ENCODE peak calls at places on chromosomes 16 and 17, in eight cellular contexts. One of them, this sample, is unnamed.

GRCh38 chr17:37608369-37609169 is 649 bp downstream of the SYNRG start:
- DNase-seq in NCI-H1436: peak
- DNase-seq in Peyer's patch: no peak
- DNase-seq in stimulated activated CD8-positive, alpha-beta memory T cell treated with anti-CD3 and anti-CD28 coated beads, Interleukin-2, amount 100 ng/mL, for 1 hour: no peak
- DNase-seq in AG09309: no peak
- DNase-seq in T47D: peak
- DNase-seq in keratinocyte: no peak
- DNase-seq in nephron progenitor cell: no peak
- DNase-seq in this sample: peak

GRCh38 chr16:79707867-79708266 is 107.3 kb upstream of the MAF start:
- DNase-seq in Peyer's patch: peak
- DNase-seq in T47D: no peak
- DNase-seq in keratinocyte: no peak
- DNase-seq in NCI-H1436: no peak
- DNase-seq in AG09309: no peak
- DNase-seq in nephron progenitor cell: no peak
- DNase-seq in stimulated activated CD8-positive, alpha-beta memory T cell treated with anti-CD3 and anti-CD28 coated beads, Interleukin-2, amount 100 ng/mL, for 1 hour: no peak
- DNase-seq in this sample: no peak

GRCh38 chr17:45333702-45334092 is 16.9 kb upstream of the MAP3K14 start:
- DNase-seq in T47D: no peak
- DNase-seq in AG09309: no peak
- DNase-seq in stimulated activated CD8-positive, alpha-beta memory T cell treated with anti-CD3 and anti-CD28 coated beads, Interleukin-2, amount 100 ng/mL, for 1 hour: no peak
- DNase-seq in Peyer's patch: no peak
- DNase-seq in keratinocyte: no peak
- DNase-seq in NCI-H1436: no peak
- DNase-seq in nephron progenitor cell: no peak
- DNase-seq in this sample: no peak

GRCh38 chr17:80260791-80261158 is at the start of gene RNF213:
- DNase-seq in keratinocyte: no peak
- DNase-seq in AG09309: no peak
- DNase-seq in nephron progenitor cell: peak
- DNase-seq in NCI-H1436: peak
- DNase-seq in Peyer's patch: peak
- DNase-seq in stimulated activated CD8-positive, alpha-beta memory T cell treated with anti-CD3 and anti-CD28 coated beads, Interleukin-2, amount 100 ng/mL, for 1 hour: peak
- DNase-seq in T47D: peak
- DNase-seq in this sample: peak

GRCh38 chr16:84043486-84044107 is 1.0 kb upstream of the SLC38A8 start:
- DNase-seq in stimulated activated CD8-positive, alpha-beta memory T cell treated with anti-CD3 and anti-CD28 coated beads, Interleukin-2, amount 100 ng/mL, for 1 hour: no peak
- DNase-seq in NCI-H1436: no peak
- DNase-seq in T47D: no peak
- DNase-seq in nephron progenitor cell: no peak
- DNase-seq in AG09309: no peak
- DNase-seq in Peyer's patch: no peak
- DNase-seq in keratinocyte: no peak
- DNase-seq in this sample: no peak

GRCh38 chr17:45688820-45689219 is 95.3 kb upstream of the CRHR1 start:
- DNase-seq in NCI-H1436: no peak
- DNase-seq in AG09309: no peak
- DNase-seq in nephron progenitor cell: no peak
- DNase-seq in stimulated activated CD8-positive, alpha-beta memory T cell treated with anti-CD3 and anti-CD28 coated beads, Interleukin-2, amount 100 ng/mL, for 1 hour: no peak
- DNase-seq in T47D: no peak
- DNase-seq in Peyer's patch: no peak
- DNase-seq in keratinocyte: no peak
- DNase-seq in this sample: no peak

GRCh38 chr16:11312718-11313492 is 31.8 kb upstream of the PRM1 start:
- DNase-seq in keratinocyte: no peak
- DNase-seq in Peyer's patch: peak
- DNase-seq in AG09309: peak
- DNase-seq in stimulated activated CD8-positive, alpha-beta memory T cell treated with anti-CD3 and anti-CD28 coated beads, Interleukin-2, amount 100 ng/mL, for 1 hour: no peak
- DNase-seq in nephron progenitor cell: no peak
- DNase-seq in T47D: peak
- DNase-seq in NCI-H1436: no peak
- DNase-seq in this sample: peak

GRCh38 chr17:20920813-20921199 is 122.0 kb downstream of the USP22 start:
- DNase-seq in T47D: no peak
- DNase-seq in stimulated activated CD8-positive, alpha-beta memory T cell treated with anti-CD3 and anti-CD28 coated beads, Interleukin-2, amount 100 ng/mL, for 1 hour: no peak
- DNase-seq in Peyer's patch: no peak
- DNase-seq in NCI-H1436: no peak
- DNase-seq in nephron progenitor cell: no peak
- DNase-seq in keratinocyte: no peak
- DNase-seq in AG09309: no peak
- DNase-seq in this sample: no peak

GRCh38 chr17:12996357-12996756 is 21.5 kb downstream of the ELAC2 start:
- DNase-seq in keratinocyte: no peak
- DNase-seq in stimulated activated CD8-positive, alpha-beta memory T cell treated with anti-CD3 and anti-CD28 coated beads, Interleukin-2, amount 100 ng/mL, for 1 hour: no peak
- DNase-seq in nephron progenitor cell: no peak
- DNase-seq in Peyer's patch: no peak
- DNase-seq in AG09309: no peak
- DNase-seq in T47D: no peak
- DNase-seq in NCI-H1436: no peak
- DNase-seq in this sample: no peak

GRCh38 chr17:44074911-44075285 is 4.4 kb downstream of the G6PC3 start:
- DNase-seq in Peyer's patch: no peak
- DNase-seq in nephron progenitor cell: no peak
- DNase-seq in keratinocyte: no peak
- DNase-seq in NCI-H1436: no peak
- DNase-seq in T47D: no peak
- DNase-seq in AG09309: no peak
- DNase-seq in stimulated activated CD8-positive, alpha-beta memory T cell treated with anti-CD3 and anti-CD28 coated beads, Interleukin-2, amount 100 ng/mL, for 1 hour: no peak
- DNase-seq in this sample: no peak

GRCh38 chr17:37759014-37759637 is 14.3 kb upstream of the HNF1B start:
- DNase-seq in stimulated activated CD8-positive, alpha-beta memory T cell treated with anti-CD3 and anti-CD28 coated beads, Interleukin-2, amount 100 ng/mL, for 1 hour: no peak
- DNase-seq in keratinocyte: no peak
- DNase-seq in Peyer's patch: no peak
- DNase-seq in nephron progenitor cell: peak
- DNase-seq in NCI-H1436: no peak
- DNase-seq in T47D: no peak
- DNase-seq in AG09309: no peak
- DNase-seq in this sample: no peak

GRCh38 chr17:21072623-21073278 is 29.9 kb upstream of the USP22 start:
- DNase-seq in T47D: no peak
- DNase-seq in Peyer's patch: no peak
- DNase-seq in nephron progenitor cell: no peak
- DNase-seq in NCI-H1436: no peak
- DNase-seq in stimulated activated CD8-positive, alpha-beta memory T cell treated with anti-CD3 and anti-CD28 coated beads, Interleukin-2, amount 100 ng/mL, for 1 hour: no peak
- DNase-seq in AG09309: no peak
- DNase-seq in keratinocyte: no peak
- DNase-seq in this sample: no peak

GRCh38 chr16:57469917-57470470 is 7.5 kb downstream of the POLR2C start:
- DNase-seq in nephron progenitor cell: no peak
- DNase-seq in Peyer's patch: no peak
- DNase-seq in T47D: no peak
- DNase-seq in stimulated activated CD8-positive, alpha-beta memory T cell treated with anti-CD3 and anti-CD28 coated beads, Interleukin-2, amount 100 ng/mL, for 1 hour: no peak
- DNase-seq in keratinocyte: no peak
- DNase-seq in AG09309: no peak
- DNase-seq in NCI-H1436: no peak
- DNase-seq in this sample: no peak

GRCh38 chr17:15456486-15456885 is 10.9 kb downstream of the CDRT4 start:
- DNase-seq in keratinocyte: no peak
- DNase-seq in stimulated activated CD8-positive, alpha-beta memory T cell treated with anti-CD3 and anti-CD28 coated beads, Interleukin-2, amount 100 ng/mL, for 1 hour: no peak
- DNase-seq in AG09309: no peak
- DNase-seq in nephron progenitor cell: no peak
- DNase-seq in T47D: no peak
- DNase-seq in Peyer's patch: no peak
- DNase-seq in NCI-H1436: no peak
- DNase-seq in this sample: no peak

GRCh38 chr17:31490019-31490383 is 98.5 kb downstream of the RAB11FIP4 start:
- DNase-seq in stimulated activated CD8-positive, alpha-beta memory T cell treated with anti-CD3 and anti-CD28 coated beads, Interleukin-2, amount 100 ng/mL, for 1 hour: no peak
- DNase-seq in NCI-H1436: no peak
- DNase-seq in T47D: no peak
- DNase-seq in AG09309: no peak
- DNase-seq in keratinocyte: no peak
- DNase-seq in nephron progenitor cell: no peak
- DNase-seq in Peyer's patch: no peak
- DNase-seq in this sample: no peak

GRCh38 chr17:78365561-78366108 is 5.8 kb upstream of the SOCS3 start:
- DNase-seq in NCI-H1436: no peak
- DNase-seq in keratinocyte: no peak
- DNase-seq in Peyer's patch: no peak
- DNase-seq in nephron progenitor cell: peak
- DNase-seq in AG09309: no peak
- DNase-seq in T47D: no peak
- DNase-seq in stimulated activated CD8-positive, alpha-beta memory T cell treated with anti-CD3 and anti-CD28 coated beads, Interleukin-2, amount 100 ng/mL, for 1 hour: no peak
- DNase-seq in this sample: no peak

GRCh38 chr17:81888105-81888987 is 3.0 kb downstream of the ALYREF start:
- DNase-seq in Peyer's patch: no peak
- DNase-seq in AG09309: no peak
- DNase-seq in keratinocyte: no peak
- DNase-seq in NCI-H1436: no peak
- DNase-seq in stimulated activated CD8-positive, alpha-beta memory T cell treated with anti-CD3 and anti-CD28 coated beads, Interleukin-2, amount 100 ng/mL, for 1 hour: no peak
- DNase-seq in T47D: no peak
- DNase-seq in nephron progenitor cell: no peak
- DNase-seq in this sample: no peak

GRCh38 chr17:59151591-59151990 is 3.4 kb downstream of the SKA2 start:
- DNase-seq in stimulated activated CD8-positive, alpha-beta memory T cell treated with anti-CD3 and anti-CD28 coated beads, Interleukin-2, amount 100 ng/mL, for 1 hour: no peak
- DNase-seq in keratinocyte: no peak
- DNase-seq in nephron progenitor cell: no peak
- DNase-seq in AG09309: no peak
- DNase-seq in Peyer's patch: no peak
- DNase-seq in T47D: no peak
- DNase-seq in NCI-H1436: no peak
- DNase-seq in this sample: no peak

GRCh38 chr16:87236516-87237115 is 80.6 kb downstream of the C16orf95 start:
- DNase-seq in nephron progenitor cell: no peak
- DNase-seq in Peyer's patch: no peak
- DNase-seq in AG09309: no peak
- DNase-seq in stimulated activated CD8-positive, alpha-beta memory T cell treated with anti-CD3 and anti-CD28 coated beads, Interleukin-2, amount 100 ng/mL, for 1 hour: no peak
- DNase-seq in NCI-H1436: no peak
- DNase-seq in T47D: no peak
- DNase-seq in keratinocyte: no peak
- DNase-seq in this sample: no peak

GRCh38 chr16:86129541-86129940 is 230.6 kb downstream of the IRF8 start:
- DNase-seq in T47D: no peak
- DNase-seq in keratinocyte: no peak
- DNase-seq in NCI-H1436: no peak
- DNase-seq in nephron progenitor cell: no peak
- DNase-seq in stimulated activated CD8-positive, alpha-beta memory T cell treated with anti-CD3 and anti-CD28 coated beads, Interleukin-2, amount 100 ng/mL, for 1 hour: no peak
- DNase-seq in AG09309: no peak
- DNase-seq in Peyer's patch: no peak
- DNase-seq in this sample: no peak

GRCh38 chr16:89973654-89974335 is 25.2 kb downstream of the DEF8 start:
- DNase-seq in nephron progenitor cell: no peak
- DNase-seq in AG09309: no peak
- DNase-seq in NCI-H1436: no peak
- DNase-seq in T47D: no peak
- DNase-seq in Peyer's patch: no peak
- DNase-seq in stimulated activated CD8-positive, alpha-beta memory T cell treated with anti-CD3 and anti-CD28 coated beads, Interleukin-2, amount 100 ng/mL, for 1 hour: no peak
- DNase-seq in keratinocyte: no peak
- DNase-seq in this sample: peak

GRCh38 chr17:61073799-61074513 is 325.7 kb upstream of the TBX2 start:
- DNase-seq in stimulated activated CD8-positive, alpha-beta memory T cell treated with anti-CD3 and anti-CD28 coated beads, Interleukin-2, amount 100 ng/mL, for 1 hour: no peak
- DNase-seq in AG09309: no peak
- DNase-seq in nephron progenitor cell: no peak
- DNase-seq in Peyer's patch: no peak
- DNase-seq in keratinocyte: no peak
- DNase-seq in NCI-H1436: no peak
- DNase-seq in T47D: no peak
- DNase-seq in this sample: no peak

GRCh38 chr17:64209983-64210382 is 53.1 kb downstream of the TEX2 start:
- DNase-seq in T47D: no peak
- DNase-seq in NCI-H1436: no peak
- DNase-seq in AG09309: no peak
- DNase-seq in Peyer's patch: no peak
- DNase-seq in stimulated activated CD8-positive, alpha-beta memory T cell treated with anti-CD3 and anti-CD28 coated beads, Interleukin-2, amount 100 ng/mL, for 1 hour: no peak
- DNase-seq in nephron progenitor cell: no peak
- DNase-seq in keratinocyte: no peak
- DNase-seq in this sample: no peak

GRCh38 chr16:69741519-69741918 is 13.2 kb downstream of the NOB1 start:
- DNase-seq in Peyer's patch: no peak
- DNase-seq in NCI-H1436: no peak
- DNase-seq in T47D: no peak
- DNase-seq in keratinocyte: no peak
- DNase-seq in stimulated activated CD8-positive, alpha-beta memory T cell treated with anti-CD3 and anti-CD28 coated beads, Interleukin-2, amount 100 ng/mL, for 1 hour: no peak
- DNase-seq in AG09309: no peak
- DNase-seq in nephron progenitor cell: no peak
- DNase-seq in this sample: no peak

GRCh38 chr17:57482657-57483056 is 226.3 kb downstream of the MSI2 start:
- DNase-seq in stimulated activated CD8-positive, alpha-beta memory T cell treated with anti-CD3 and anti-CD28 coated beads, Interleukin-2, amount 100 ng/mL, for 1 hour: no peak
- DNase-seq in NCI-H1436: no peak
- DNase-seq in T47D: no peak
- DNase-seq in nephron progenitor cell: no peak
- DNase-seq in keratinocyte: no peak
- DNase-seq in AG09309: no peak
- DNase-seq in Peyer's patch: no peak
- DNase-seq in this sample: no peak

This sample was measured in LoVo.